ENCODE peak calls at places on chromosome 11, in nine cellular contexts. G is stimulated activated CD4-positive, alpha-beta T cell treated with anti-CD3 and anti-CD28 coated beads, Interleukin-4, amount 100 ng/mL, for 1 hour; S is effector memory CD8-positive, alpha-beta T cell; H is AG08395; B is lung; T is myocyte; P is HEK293T; F is Kasumi-1; U is anterior cingulate cortex. R is an unnamed sample.

GRCh38 chr11:86152901-86153300 is 84.0 kb upstream of the PICALM start:
- DNase-seq in G (no peak), H (no peak), F (no peak), T (no peak), U (no peak), B (no peak), S (no peak), P (no peak), R (no peak)

GRCh38 chr11:111735262-111736116 is 30.7 kb downstream of the PPP2R1B start:
- DNase-seq in U (peak), S (no peak), G (no peak), P (peak), H (peak), F (no peak), T (peak), B (peak), R (peak)

GRCh38 chr11:76185931-76186401 is 20.3 kb downstream of the WNT11 start:
- DNase-seq in T (peak), S (no peak), H (peak), U (no peak), F (no peak), P (no peak), B (no peak), G (no peak), R (no peak)

GRCh38 chr11:80163011-80163410 is 722.2 kb upstream of the TENM4 start:
- DNase-seq in F (no peak), U (no peak), G (no peak), P (no peak), B (no peak), S (no peak), H (peak), T (peak), R (no peak)

GRCh38 chr11:61281581-61282250 is 13.4 kb downstream of the VWCE start:
- DNase-seq in T (no peak), F (no peak), B (no peak), S (no peak), G (peak), H (peak), P (peak), U (no peak), R (no peak)

GRCh38 chr11:16561150-16561549 is 177.3 kb upstream of the C11orf58 start:
- DNase-seq in T (no peak), F (no peak), H (no peak), G (no peak), B (no peak), U (no peak), S (no peak), P (no peak), R (no peak)

GRCh38 chr11:5380740-5381342 is 2.8 kb upstream of the OR51M1 start:
- DNase-seq in S (no peak), U (peak), H (peak), B (peak), P (peak), F (peak), T (peak), G (peak), R (peak)

GRCh38 chr11:108561535-108561991 is 32.0 kb downstream of the EXPH5 start:
- DNase-seq in F (no peak), B (no peak), G (no peak), P (no peak), H (peak), S (no peak), U (no peak), T (peak), R (no peak)

GRCh38 chr11:33828604-33829429 is 54.5 kb upstream of the FBXO3 start:
- DNase-seq in G (no peak), H (no peak), P (no peak), B (no peak), S (no peak), T (no peak), U (no peak), F (no peak), R (no peak)

GRCh38 chr11:96267001-96267489 is 76.0 kb downstream of the MAML2 start:
- DNase-seq in G (no peak), T (no peak), S (no peak), U (no peak), H (no peak), F (no peak), P (no peak), B (no peak), R (no peak)

GRCh38 chr11:57568330-57568766 is 876 bp upstream of the UBE2L6 start:
- DNase-seq in B (peak), F (peak), T (peak), G (peak), P (no peak), S (peak), H (no peak), U (peak), R (peak)

GRCh38 chr11:109680127-109680526 is 258.1 kb downstream of the C11orf87 start:
- DNase-seq in T (no peak), B (no peak), H (no peak), G (no peak), U (no peak), F (no peak), S (no peak), P (no peak), R (no peak)

GRCh38 chr11:123302751-123303195 is 107.7 kb upstream of the CLMP start:
- DNase-seq in P (no peak), B (no peak), G (peak), T (no peak), H (peak), U (no peak), S (no peak), F (no peak), R (no peak)

GRCh38 chr11:78920329-78920728 is 345.7 kb upstream of the NARS2 start:
- DNase-seq in B (no peak), P (no peak), H (no peak), F (no peak), U (no peak), S (no peak), G (no peak), T (no peak), R (no peak)

GRCh38 chr11:18066626-18067025 is 20.6 kb upstream of the TPH1 start:
- DNase-seq in F (no peak), P (no peak), B (no peak), S (no peak), T (peak), U (no peak), G (no peak), H (peak), R (no peak)

GRCh38 chr11:91967018-91967715 is 257.5 kb upstream of the FAT3 start:
- DNase-seq in P (no peak), F (no peak), S (no peak), U (no peak), T (no peak), B (no peak), H (no peak), G (no peak), R (no peak)

GRCh38 chr11:128036556-128037093 is 550.7 kb downstream of the ETS1 start:
- DNase-seq in B (no peak), H (no peak), T (peak), U (no peak), G (no peak), S (no peak), F (no peak), P (no peak), R (no peak)

GRCh38 chr11:125408281-125408680 is 87.8 kb downstream of the FEZ1 start:
- DNase-seq in B (no peak), G (no peak), S (no peak), P (no peak), T (no peak), U (no peak), F (no peak), H (no peak), R (no peak)

GRCh38 chr11:119536801-119537200 is 113.8 kb upstream of the THY1 start:
- DNase-seq in P (no peak), S (no peak), G (no peak), H (no peak), U (no peak), B (no peak), T (no peak), F (no peak), R (no peak)

GRCh38 chr11:17553249-17553546 is 6.1 kb downstream of the OTOG start:
- DNase-seq in F (no peak), G (no peak), H (no peak), S (no peak), B (no peak), T (no peak), U (no peak), P (no peak), R (no peak)

GRCh38 chr11:111091341-111091740 is 154.2 kb upstream of the POU2AF2 start:
- DNase-seq in T (peak), B (no peak), F (no peak), G (no peak), H (no peak), S (no peak), P (no peak), U (no peak), R (no peak)

GRCh38 chr11:61749607-61750217 is 2.7 kb upstream of the MYRF start:
- DNase-seq in B (no peak), S (no peak), G (no peak), P (no peak), T (no peak), U (peak), H (no peak), F (no peak), R (peak)

GRCh38 chr11:46659908-46660307 is 40.5 kb downstream of the ARHGAP1 start:
- DNase-seq in T (peak), H (peak), B (no peak), U (no peak), G (no peak), S (no peak), F (peak), P (no peak), R (no peak)

GRCh38 chr11:57325735-57326048 is 940 bp upstream of the TNKS1BP1 start:
- DNase-seq in F (no peak), U (no peak), H (no peak), G (no peak), T (no peak), S (no peak), P (peak), B (peak), R (no peak)

GRCh38 chr11:128536521-128536920 is 50.8 kb downstream of the ETS1 start:
- DNase-seq in U (no peak), S (no peak), P (no peak), B (no peak), G (no peak), H (no peak), T (no peak), F (no peak), R (no peak)

GRCh38 chr11:68983816-68984215 is 3.0 kb upstream of the MRGPRD start:
- DNase-seq in P (no peak), B (no peak), U (no peak), G (no peak), T (no peak), S (no peak), F (no peak), H (no peak), R (peak)

GRCh38 chr11:114290503-114291239 is 5.5 kb upstream of the NNMT start:
- DNase-seq in G (no peak), U (no peak), S (no peak), B (no peak), F (no peak), P (no peak), T (peak), H (no peak), R (no peak)

GRCh38 chr11:94664336-94664735 is 97.2 kb downstream of the PIWIL4 start:
- DNase-seq in F (no peak), G (no peak), T (peak), P (no peak), S (no peak), B (no peak), H (peak), U (no peak), R (no peak)

GRCh38 chr11:124934862-124935547 is 842 bp downstream of the HEPACAM start:
- DNase-seq in G (no peak), B (no peak), P (no peak), F (no peak), H (peak), T (no peak), S (no peak), U (no peak), R (no peak)

GRCh38 chr11:44243633-44244343 is 66.2 kb downstream of the ALX4 start:
- DNase-seq in T (peak), P (no peak), F (no peak), H (peak), G (no peak), B (no peak), S (no peak), U (no peak), R (no peak)

GRCh38 chr11:104164028-104164520 is at the start of gene PDGFD:
- DNase-seq in P (peak), U (no peak), T (peak), G (peak), H (peak), B (peak), F (peak), S (peak), R (peak)

GRCh38 chr11:35146074-35146521 is 7.1 kb downstream of the CD44 start:
- DNase-seq in S (no peak), T (no peak), F (no peak), B (no peak), H (no peak), U (no peak), G (peak), P (no peak), R (no peak)